ENCODE peak calls at places on chromosomes 1 and 21, in five cellular contexts. M, V, P, F and G are unnamed samples.

GRCh38 chr1:9129391-9130041 is 614 bp upstream of the GPR157 start:
- DNase-seq in M (no peak), V (no peak), P (peak), F (no peak), G (peak)

GRCh38 chr1:58944439-58944838 is 160.6 kb upstream of the JUN start:
- DNase-seq in M (no peak), V (no peak), P (no peak), F (no peak), G (no peak)

GRCh38 chr1:185672719-185673360 is 61.4 kb upstream of the HMCN1 start:
- DNase-seq in M (no peak), V (no peak), P (no peak), F (no peak), G (no peak)

GRCh38 chr1:43530483-43531452 is at the start of gene PTPRF:
- DNase-seq in M (no peak), V (peak), P (peak), F (no peak), G (peak)

GRCh38 chr1:9289090-9289534 is 3.6 kb upstream of the SPSB1 start:
- DNase-seq in M (no peak), V (peak), P (peak), F (no peak), G (no peak)

GRCh38 chr1:145995148-145995851 is 1.1 kb downstream of the TXNIP start:
- DNase-seq in M (no peak), V (no peak), P (peak), F (no peak), G (no peak)

GRCh38 chr1:63797056-63797726 is 23.4 kb downstream of the ROR1 start:
- DNase-seq in M (no peak), V (no peak), P (no peak), F (no peak), G (no peak)

GRCh38 chr1:211579434-211580302 is 707 bp upstream of the SLC30A1 start:
- DNase-seq in M (no peak), V (peak), P (no peak), F (no peak), G (peak)

GRCh38 chr1:157274698-157275534 is 136.7 kb upstream of the ETV3 start:
- DNase-seq in M (peak), V (peak), P (peak), F (no peak), G (no peak)

GRCh38 chr21:45768741-45769049 is 125.2 kb downstream of the PCBP3 start:
- DNase-seq in M (no peak), V (no peak), P (peak), F (no peak), G (no peak)

GRCh38 chr1:43881415-43881814 is 52.2 kb upstream of the ARTN start:
- DNase-seq in M (no peak), V (no peak), P (peak), F (no peak), G (no peak)

GRCh38 chr1:183039330-183039729 is 16.1 kb downstream of the LAMC1 start:
- DNase-seq in M (no peak), V (no peak), P (no peak), F (no peak), G (no peak)
- H3K27ac ChIP-seq in M (no peak), V (peak), P (peak), F (peak), G (no peak)

DNA sequence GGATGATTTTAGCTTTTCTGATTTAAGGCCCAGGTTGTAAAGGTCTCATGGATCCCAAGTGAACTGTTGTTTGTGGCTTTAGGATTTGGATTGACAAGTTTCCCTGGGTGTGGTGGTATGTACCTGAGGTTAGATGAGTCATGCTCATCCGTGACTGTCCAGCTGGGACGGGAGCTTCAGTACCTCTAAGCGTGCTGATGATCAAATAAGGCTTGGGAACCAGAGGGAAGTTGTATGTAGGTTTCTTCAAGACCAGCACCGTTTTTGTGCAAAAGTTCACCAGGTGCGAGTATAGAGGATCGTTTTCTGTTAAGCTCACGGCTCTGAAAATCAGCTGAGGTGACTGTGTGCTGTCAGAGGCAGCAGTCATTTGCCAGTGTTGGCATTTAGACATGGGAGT is 19.8 kb downstream of the PLA2G2E start:
- DNase-seq in M (peak), V (no peak), P (no peak), F (no peak), G (no peak)
- H3K27ac ChIP-seq in M (peak), V (no peak), P (no peak), F (no peak), G (no peak)

DNA sequence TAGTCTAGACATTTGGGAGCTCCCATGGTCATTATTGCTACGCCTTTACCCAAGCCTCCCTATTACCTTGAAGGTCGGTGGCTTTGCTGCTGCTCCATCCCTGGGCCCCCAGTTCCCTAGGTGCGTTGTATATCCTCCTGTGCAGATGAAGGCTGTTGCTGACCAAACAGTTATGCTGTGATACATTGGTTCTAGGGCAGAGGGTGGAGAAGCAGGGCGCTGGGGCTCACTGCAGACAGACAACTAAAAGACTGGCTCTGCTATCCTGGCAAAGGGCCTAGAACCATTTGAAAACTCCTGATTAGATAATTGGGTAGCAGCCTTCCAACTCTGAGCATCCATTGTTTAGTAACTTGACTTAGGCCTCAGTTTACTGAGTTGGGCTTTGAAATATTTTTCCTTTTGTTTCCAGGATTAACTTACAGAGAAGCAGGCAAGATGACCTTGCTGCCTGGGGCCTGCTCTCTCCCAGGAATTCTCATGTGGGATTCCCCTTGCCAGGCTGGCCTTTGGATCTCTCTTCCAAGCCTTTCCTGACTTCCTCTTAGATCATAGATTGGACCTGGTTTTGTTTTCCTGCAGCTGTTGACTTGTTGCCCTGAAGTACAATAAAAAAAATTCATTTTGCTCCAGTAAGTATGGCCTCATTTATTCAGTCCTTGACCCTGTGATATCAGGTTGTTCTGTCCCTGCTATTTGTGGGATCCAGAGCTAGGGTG is 15.5 kb downstream of the CHI3L2 start:
- DNase-seq in M (no peak), V (no peak), P (no peak), F (no peak), G (no peak)
- H3K27ac ChIP-seq in M (no peak), V (no peak), P (no peak), F (no peak), G (no peak)

DNA sequence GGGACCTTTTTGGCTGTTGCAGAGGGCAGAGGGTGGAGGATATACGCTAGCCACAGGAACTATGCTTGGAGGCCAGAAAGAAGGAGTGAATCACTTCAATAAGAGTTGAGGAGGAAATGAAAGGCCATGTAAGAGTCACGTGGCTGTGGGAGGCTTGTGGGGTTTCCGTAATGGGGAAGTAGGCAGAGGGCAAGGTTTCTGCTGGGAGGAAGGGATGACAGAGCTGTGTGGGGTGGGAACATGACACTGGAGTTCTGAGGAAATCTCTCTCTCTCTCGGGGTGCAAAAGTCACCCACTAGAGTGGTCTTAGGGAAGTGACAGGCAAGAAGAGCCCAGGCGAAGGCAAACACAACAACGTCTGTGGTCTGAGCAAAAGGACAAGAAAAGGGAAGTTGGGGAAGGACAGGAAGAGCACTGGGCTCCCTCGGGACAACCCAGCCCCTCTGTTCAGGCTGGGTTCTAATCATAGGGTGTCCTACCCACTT is 3.9 kb upstream of the CD1C start:
- DNase-seq in M (no peak), V (no peak), P (no peak), F (no peak), G (no peak)
- H3K27ac ChIP-seq in M (no peak), V (no peak), P (no peak), F (no peak), G (no peak)

DNA sequence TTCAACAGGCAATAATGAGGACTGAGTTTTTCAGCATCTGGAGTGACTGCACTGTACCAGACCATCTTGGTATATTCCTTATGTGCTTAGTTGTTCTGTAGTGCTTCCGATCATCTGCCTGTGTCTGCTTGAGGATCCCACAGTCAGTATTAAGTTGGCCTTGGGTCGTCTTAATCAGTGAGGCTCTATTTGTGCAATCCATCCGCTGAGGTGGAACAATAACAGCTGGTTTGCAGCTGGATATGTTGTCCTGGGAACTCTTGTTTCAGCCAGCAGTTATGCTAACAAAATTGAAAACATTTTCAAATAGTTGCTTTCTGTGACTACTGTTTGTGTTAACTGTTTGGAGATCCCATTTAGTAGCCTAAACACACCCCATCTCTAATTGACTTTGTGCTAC is 73.7 kb downstream of the LAMC1 start:
- DNase-seq in M (no peak), V (peak), P (no peak), F (peak), G (no peak)
- H3K27ac ChIP-seq in M (no peak), V (peak), P (no peak), F (peak), G (no peak)

DNA sequence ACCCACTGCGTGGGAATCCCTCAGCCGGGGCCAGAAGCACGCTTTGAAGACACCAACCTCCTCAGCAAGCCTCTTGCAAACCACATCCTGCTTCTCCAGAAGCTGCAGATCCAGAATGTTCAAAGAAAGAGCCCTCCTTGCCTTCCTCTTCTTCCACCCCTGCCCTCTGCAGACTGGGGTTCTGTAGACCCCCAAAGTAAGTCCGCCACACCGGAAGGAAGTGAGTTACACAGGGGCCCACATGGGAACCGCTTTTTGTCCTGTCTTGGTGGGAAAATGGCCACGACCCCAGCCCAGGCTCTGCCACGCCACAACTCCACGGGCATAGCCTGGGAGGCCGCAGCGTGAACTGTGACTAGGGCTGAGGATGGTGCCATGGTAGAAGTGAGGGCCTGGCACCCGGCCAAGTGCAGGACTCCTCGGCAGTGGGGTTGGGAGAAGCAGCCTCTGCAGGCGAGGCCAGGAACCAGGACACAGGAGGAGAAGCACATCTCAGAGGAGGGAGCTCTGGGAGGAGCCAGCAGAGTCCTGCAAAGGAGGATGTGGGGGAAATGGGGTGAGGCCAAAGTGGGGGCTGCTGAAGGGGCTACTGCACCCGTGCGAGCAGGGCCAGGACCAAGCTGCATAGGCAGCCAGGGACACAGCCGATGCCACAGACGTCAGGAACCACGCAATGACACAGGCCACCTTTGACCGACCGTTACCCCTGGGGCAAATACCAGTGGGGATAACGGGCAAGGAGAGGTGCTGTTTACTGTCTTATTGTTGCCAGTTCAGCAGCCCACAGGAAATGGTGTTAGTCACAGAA is 30.9 kb downstream of the PDE9A start:
- DNase-seq in M (no peak), V (no peak), P (no peak), F (no peak), G (no peak)
- H3K27ac ChIP-seq in M (no peak), V (no peak), P (no peak), F (no peak), G (no peak)

GRCh38 chr1:21035794-21036193 is 140.9 kb downstream of the EIF4G3 start:
- DNase-seq in M (no peak), V (no peak), P (no peak), F (no peak), G (no peak)
- H3K27ac ChIP-seq in M (no peak), V (no peak), P (no peak), F (no peak), G (no peak)

DNA sequence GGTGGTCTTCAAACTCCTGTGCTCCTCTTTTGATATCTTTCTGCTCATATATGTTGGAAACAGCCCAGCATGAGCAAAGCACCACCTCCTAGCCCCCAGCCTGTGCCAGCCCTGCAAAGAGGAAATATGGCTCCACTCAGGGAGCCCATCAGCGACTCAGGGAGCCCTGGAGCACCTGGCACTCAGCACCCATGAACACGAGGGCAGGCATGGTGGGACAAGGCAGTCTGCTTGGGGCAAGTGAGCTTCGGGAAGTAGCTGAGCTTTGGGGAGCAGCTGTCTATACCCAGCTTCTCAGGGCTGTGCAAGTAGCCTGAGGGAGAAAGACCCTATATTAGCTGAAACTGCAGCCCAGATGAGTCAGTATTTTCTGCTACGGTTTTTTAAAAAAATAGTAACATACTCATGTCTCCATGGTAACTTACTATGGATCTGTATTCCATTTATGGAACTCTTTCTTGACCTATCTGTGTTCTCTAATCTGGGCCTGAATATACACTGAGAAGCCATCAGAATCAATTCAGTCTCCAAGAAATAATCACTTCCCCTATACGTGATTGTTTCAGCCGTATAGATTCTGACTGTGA is 1.6 kb upstream of the ETS2 start:
- DNase-seq in M (no peak), V (peak), P (no peak), F (no peak), G (no peak)
- H3K27ac ChIP-seq in M (peak), V (no peak), P (no peak), F (no peak), G (peak)

GRCh38 chr1:163440090-163440489 is 118.3 kb downstream of the NUF2 start:
- DNase-seq in M (no peak), V (no peak), P (no peak), F (no peak), G (no peak)
- H3K27ac ChIP-seq in M (no peak), V (no peak), P (no peak), F (no peak), G (no peak)